ENCODE peak calls at places on chromosomes 13 and 19, in nine cellular contexts. W, F, R, Q, V, M, B, Z and L are unnamed samples.

GRCh38 chr19:3098141-3098514 is 4.0 kb downstream of the GNA11 start:
- DNase-seq in W (no peak), F (no peak), R (no peak), Q (no peak), V (no peak), M (no peak), B (no peak), Z (no peak), L (no peak)

GRCh38 chr19:22261596-22261995 is 24.6 kb upstream of the ZNF729 start:
- DNase-seq in W (no peak), F (no peak), R (no peak), Q (no peak), V (no peak), M (no peak), B (no peak), Z (no peak), L (no peak)

GRCh38 chr19:40642757-40643325 is 41.7 kb downstream of the LTBP4 start:
- DNase-seq in W (no peak), F (no peak), R (no peak), Q (no peak), V (no peak), M (no peak), B (no peak), Z (no peak), L (no peak)

GRCh38 chr19:49613374-49613773 is 22.4 kb downstream of the PRR12 start:
- DNase-seq in W (no peak), F (no peak), R (no peak), Q (peak; percentile 48), V (no peak), M (no peak), B (no peak), Z (no peak), L (no peak)

GRCh38 chr19:39413269-39413902 is 917 bp downstream of the PLEKHG2 start:
- DNase-seq in W (no peak), F (no peak), R (no peak), Q (peak; percentile 85), V (no peak), M (no peak), B (peak; percentile 30), Z (no peak), L (no peak)

GRCh38 chr13:41025518-41025917 is 6.4 kb upstream of the ELF1 start:
- DNase-seq in W (no peak), F (no peak), R (no peak), Q (no peak), V (no peak), M (no peak), B (no peak), Z (no peak), L (no peak)

GRCh38 chr13:32682740-32683139 is 96.5 kb downstream of the PDS5B start:
- DNase-seq in W (no peak), F (no peak), R (no peak), Q (no peak), V (no peak), M (no peak), B (no peak), Z (no peak), L (no peak)

GRCh38 chr13:111031531-111031961 is 83.6 kb upstream of the ARHGEF7 start:
- DNase-seq in W (peak; percentile 80), F (no peak), R (no peak), Q (no peak), V (no peak), M (no peak), B (peak; percentile 80), Z (no peak), L (peak; percentile 84)

GRCh38 chr13:98519976-98520375 is 56.9 kb downstream of the STK24 start:
- DNase-seq in W (no peak), F (no peak), R (no peak), Q (no peak), V (no peak), M (no peak), B (no peak), Z (no peak), L (no peak)

GRCh38 chr13:78098249-78098648 is 179.6 kb upstream of the EDNRB start:
- DNase-seq in W (no peak), F (no peak), R (no peak), Q (no peak), V (no peak), M (no peak), B (no peak), Z (no peak), L (no peak)

GRCh38 chr19:45385392-45386221 is 15.2 kb upstream of the ERCC2 start:
- DNase-seq in W (no peak), F (no peak), R (no peak), Q (no peak), V (no peak), M (no peak), B (no peak), Z (no peak), L (no peak)

GRCh38 chr13:41137241-41137640 is 4.6 kb upstream of the KBTBD6 start:
- DNase-seq in W (no peak), F (no peak), R (no peak), Q (no peak), V (no peak), M (no peak), B (no peak), Z (no peak), L (no peak)

GRCh38 chr19:48623556-48624066 is 4.3 kb downstream of the SPHK2 start:
- DNase-seq in W (no peak), F (no peak), R (no peak), Q (peak; percentile 10), V (no peak), M (no peak), B (no peak), Z (no peak), L (no peak)

GRCh38 chr19:18895828-18896341 is at the start of gene CERS1:
- DNase-seq in W (no peak), F (peak; percentile 22), R (no peak), Q (peak; percentile 57), V (no peak), M (no peak), B (no peak), Z (no peak), L (no peak)

GRCh38 chr13:97298816-97299215 is 76.7 kb downstream of the MBNL2 start:
- DNase-seq in W (no peak), F (no peak), R (no peak), Q (no peak), V (no peak), M (no peak), B (no peak), Z (no peak), L (no peak)

GRCh38 chr19:35037716-35038622 is 3.6 kb upstream of the HPN start:
- DNase-seq in W (no peak), F (no peak), R (no peak), Q (no peak), V (no peak), M (no peak), B (no peak), Z (no peak), L (no peak)

GRCh38 chr13:22114630-22115311 is 443.9 kb downstream of the FGF9 start:
- DNase-seq in W (no peak), F (no peak), R (peak; percentile 82), Q (no peak), V (no peak), M (peak; percentile 8), B (peak; percentile 75), Z (peak; percentile 20), L (no peak)

GRCh38 chr13:25044071-25044470 is 51.9 kb upstream of the PABPC3 start:
- DNase-seq in W (no peak), F (peak; percentile 66), R (no peak), Q (no peak), V (no peak), M (no peak), B (no peak), Z (no peak), L (no peak)

GRCh38 chr13:93225610-93226009 is 997 bp upstream of the GPC6 start:
- DNase-seq in W (no peak), F (no peak), R (no peak), Q (no peak), V (no peak), M (no peak), B (no peak), Z (no peak), L (no peak)